ENCODE peak calls at places on chromosome 6, in ten cellular contexts. L, E, U, K, H, J, M, D, G and F are unnamed samples.

GRCh38 chr6:149271348-149272340 is 45.9 kb upstream of the TAB2 start:
- DNase-seq in L (peak; percentile 66), D (no peak), E (peak; percentile 13), G (no peak), K (no peak), J (no peak), U (peak; percentile 10), H (peak; percentile 3), M (no peak), F (no peak)

GRCh38 chr6:3748208-3748701 is 3.3 kb downstream of the PXDC1 start:
- DNase-seq in K (peak; percentile 86), M (peak; percentile 84), L (peak; percentile 93), G (peak; percentile 87), J (no peak), U (peak; percentile 77), D (peak; percentile 70), E (peak; percentile 77), H (peak; percentile 91), F (no peak)

GRCh38 chr6:130239755-130240154 is 17.0 kb upstream of the SAMD3 start:
- DNase-seq in U (no peak), K (no peak), G (no peak), M (no peak), J (no peak), L (no peak), E (peak; percentile 10), D (no peak), H (peak; percentile 7), F (no peak)

GRCh38 chr6:126118934-126119333 is 132.6 kb downstream of the TRMT11 start:
- DNase-seq in U (peak; percentile 65), L (peak; percentile 33), E (no peak), H (no peak), D (no peak), J (no peak), K (no peak), G (no peak), M (no peak), F (no peak)

GRCh38 chr6:16901777-16902176 is 140.5 kb upstream of the ATXN1 start:
- DNase-seq in M (no peak), E (peak; percentile 57), G (no peak), L (peak; percentile 83), U (peak; percentile 34), H (peak; percentile 79), D (peak; percentile 23), K (no peak), J (peak; percentile 74), F (no peak)

GRCh38 chr6:81002126-81002525 is 750.4 kb downstream of the TENT5A start:
- DNase-seq in M (no peak), K (no peak), D (no peak), E (peak; percentile 8), U (no peak), H (peak; percentile 6), L (peak; percentile 37), G (no peak), J (no peak), F (no peak)

GRCh38 chr6:108222504-108222903 is 38.3 kb downstream of the SNX3 start:
- DNase-seq in H (no peak), M (no peak), U (no peak), D (no peak), J (no peak), L (peak; percentile 46), E (peak; percentile 43), G (no peak), K (no peak), F (no peak)

GRCh38 chr6:113182370-113183141 is 674.6 kb upstream of the MARCKS start:
- DNase-seq in L (peak; percentile 83), G (no peak), M (no peak), E (peak; percentile 80), K (peak; percentile 1), H (peak; percentile 87), J (no peak), D (no peak), U (peak; percentile 29), F (peak; percentile 53)

GRCh38 chr6:167237438-167237837 is 53.7 kb upstream of the UNC93A start:
- DNase-seq in K (no peak), J (no peak), L (no peak), U (no peak), E (no peak), G (no peak), D (no peak), H (no peak), M (no peak), F (no peak)

GRCh38 chr6:3697609-3698008 is 53.9 kb downstream of the PXDC1 start:
- DNase-seq in K (no peak), L (peak; percentile 95), J (no peak), D (no peak), H (peak; percentile 96), E (peak; percentile 93), G (no peak), M (no peak), U (peak; percentile 84), F (peak; percentile 88)

GRCh38 chr6:1917628-1918371 is 308.1 kb downstream of the FOXC1 start:
- DNase-seq in L (peak; percentile 85), M (no peak), D (no peak), U (peak; percentile 78), K (peak; percentile 15), G (no peak), H (peak; percentile 65), E (peak; percentile 78), J (no peak), F (peak; percentile 45)

GRCh38 chr6:42791706-42792320 is 10.0 kb downstream of the BICRAL start:
- DNase-seq in G (no peak), K (no peak), J (no peak), M (no peak), U (no peak), E (no peak), D (no peak), H (peak; percentile 28), L (peak; percentile 38), F (no peak)

GRCh38 chr6:84515082-84515481 is 249.3 kb downstream of the TBX18 start:
- DNase-seq in J (no peak), D (no peak), M (no peak), H (no peak), E (peak; percentile 47), G (no peak), U (no peak), L (no peak), K (no peak), F (peak; percentile 24)
- TF ChIP-seq CTCF in J (no peak), D (no peak), M (no peak), H (no peak), E (no peak), G (no peak), U (peak; percentile 10), L (no peak), K (no peak), F (no peak)

GRCh38 chr6:163507965-163508364 is 93.4 kb downstream of the QKI start:
- DNase-seq in D (no peak), M (no peak), K (no peak), G (no peak), J (no peak), E (no peak), U (no peak), L (no peak), H (no peak), F (no peak)
- H3K4me3 ChIP-seq in D (no peak overlapping the region), M (no peak overlapping the region), K (no peak overlapping the region), G (no peak overlapping the region), J (no peak overlapping the region), E (no peak overlapping the region), U (no peak overlapping the region), L (no peak overlapping the region), H (no peak overlapping the region), F (no peak overlapping the region)

GRCh38 chr6:30741789-30742315 is 635 bp downstream of the FLOT1 start:
- DNase-seq in D (peak; percentile 79), L (no peak), M (no peak), G (no peak), H (no peak), J (no peak), E (no peak), K (no peak), U (no peak), F (no peak)

GRCh38 chr6:30744054-30744805 is at the start of gene IER3:
- DNase-seq in E (peak; percentile 93), H (peak; percentile 90), G (peak; percentile 96), D (peak; percentile 93), U (peak; percentile 90), M (peak; percentile 88), L (peak; percentile 90), K (no peak), J (peak; percentile 94), F (no peak)

GRCh38 chr6:30740993-30741784 is 1.3 kb downstream of the FLOT1 start:
- DNase-seq in E (no peak), G (no peak), M (no peak), U (no peak), D (no peak), L (no peak), J (no peak), K (no peak), H (no peak), F (no peak)

GRCh38 chr6:30742316-30743098 is at the start of gene FLOT1:
- DNase-seq in D (peak; percentile 97), U (peak; percentile 90), H (peak; percentile 99), M (peak; percentile 88), G (peak; percentile 94), E (peak; percentile 97), J (peak; percentile 99), K (peak; percentile 64), L (peak; percentile 94), F (no peak)

DNA sequence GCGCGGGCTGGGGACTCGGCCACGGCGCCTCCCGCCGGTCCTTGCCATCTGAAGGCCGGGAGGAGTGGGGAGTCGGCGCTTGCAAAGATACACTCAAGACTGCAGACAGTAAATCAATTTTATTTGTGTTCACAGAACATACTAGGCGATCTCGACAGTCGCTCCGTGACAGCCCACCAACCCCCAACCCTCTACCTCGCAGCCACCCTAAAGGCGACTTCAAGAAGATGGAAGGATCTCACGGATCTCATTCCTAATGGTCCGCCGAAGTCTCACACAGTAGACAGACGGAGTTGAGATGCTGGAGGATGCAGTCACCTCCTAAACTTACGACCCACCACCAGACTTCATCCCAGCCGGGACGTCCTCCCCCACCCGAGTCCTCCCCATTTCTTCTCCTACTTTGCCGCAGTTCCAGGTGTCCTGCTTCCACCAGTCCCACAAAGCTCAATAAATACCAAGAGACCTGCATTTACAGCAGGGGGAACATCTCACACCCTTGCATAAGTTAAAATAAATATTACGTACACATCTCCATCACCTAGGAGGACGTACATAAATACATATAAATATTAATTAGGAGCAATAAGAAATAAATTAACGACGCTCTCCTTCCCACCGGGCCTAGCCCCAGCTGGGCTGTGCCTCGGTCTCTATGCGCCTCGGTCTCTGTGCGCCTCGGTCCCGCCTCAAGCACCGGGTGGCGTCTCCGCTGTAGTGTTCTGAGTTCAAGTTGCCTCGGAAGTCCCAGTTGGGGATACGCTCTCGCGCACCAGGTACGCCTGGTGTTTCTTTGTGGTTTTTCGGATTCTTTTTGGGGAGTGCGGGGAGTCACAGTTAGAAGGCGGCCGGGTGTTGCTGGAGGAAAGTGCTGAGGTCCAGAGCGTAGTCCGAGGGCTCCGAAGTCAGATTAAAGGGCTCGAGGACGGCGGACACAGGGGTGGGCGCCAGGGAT is 889 bp upstream of the FLOT1 start:
- DNase-seq in J (peak; percentile 79), E (no peak), H (no peak), K (no peak), L (peak; percentile 49), M (no peak), G (no peak), D (no peak), U (no peak), F (no peak)
- TF ChIP-seq CTCF in J (no peak), E (no peak), H (no peak), K (no peak), L (no peak), M (no peak), G (no peak), D (no peak), U (no peak), F (no peak)

DNA sequence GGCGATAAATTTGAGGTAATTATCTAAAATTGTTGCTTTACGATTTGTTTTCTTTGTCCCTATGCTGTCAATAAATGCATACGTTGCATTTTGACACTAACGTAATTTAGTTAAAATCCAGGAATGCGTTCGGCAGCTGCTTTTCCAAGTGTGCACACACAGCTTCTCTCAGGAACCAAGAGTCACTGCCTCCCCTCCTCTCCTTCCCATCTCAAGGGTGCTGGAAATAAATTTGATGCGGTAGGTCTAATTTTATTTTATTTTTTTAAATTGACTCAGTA is 381.4 kb downstream of the C6orf118 start:
- DNase-seq in U (no peak), E (no peak), J (no peak), G (no peak), L (no peak), M (no peak), K (no peak), H (no peak), D (no peak), F (no peak)
- H3K4me3 ChIP-seq in U (no peak overlapping the region), E (peak overlapping the region; percentile 6), J (no peak overlapping the region), G (no peak overlapping the region), L (no peak overlapping the region), M (no peak overlapping the region), K (no peak overlapping the region), H (peak overlapping the region; percentile 49), D (peak overlapping the region; percentile 28), F (no peak overlapping the region)